ENCODE peak calls at places on chromosomes 11 and 22, in seven cellular contexts. M is transverse colon, V is lower leg skin, Y is stomach, L is spleen, R is IMR-90, Q is A549. C is an unnamed sample.
A peak's percentile ranks its signal among the peaks of the same experiment; 100 is the strongest.

GRCh38 chr11:70611166-70611565 is 212.8 kb downstream of the CTTN start:
- DNase-seq in M (no peak), R (no peak), Q (no peak), L (no peak), Y (no peak), V (no peak), C (no peak)

GRCh38 chr11:119130662-119131061 is 9.3 kb downstream of the HINFP start:
- DNase-seq in L (no peak), Q (no peak), Y (no peak), R (peak; percentile 43), M (no peak), V (no peak), C (no peak)

GRCh38 chr11:65563606-65564005 is 5.4 kb upstream of the LTBP3 start:
- DNase-seq in Y (no peak), Q (no peak), M (no peak), V (no peak), L (no peak), R (peak; percentile 35), C (no peak)

GRCh38 chr11:27485930-27486773 is 13.6 kb upstream of the LGR4 start:
- DNase-seq in L (no peak), R (peak; percentile 61), M (no peak), Y (no peak), Q (peak; percentile 71), V (no peak), C (peak; percentile 85)

GRCh38 chr22:43295660-43296059 is 47.5 kb downstream of the SCUBE1 start:
- DNase-seq in L (no peak), M (no peak), V (no peak), R (no peak), Q (no peak), Y (no peak), C (no peak)

GRCh38 chr11:116217006-116217405 is 555.8 kb downstream of the BUD13 start:
- DNase-seq in Y (no peak), Q (peak; percentile 48), L (no peak), M (peak; percentile 34), R (peak; percentile 45), V (no peak), C (peak; percentile 45)

GRCh38 chr11:65112551-65113360 is 1.1 kb downstream of the TM7SF2 start:
- DNase-seq in V (no peak), R (peak; percentile 27), Q (peak; percentile 53), M (peak; percentile 81), Y (peak; percentile 75), L (peak; percentile 95), C (peak; percentile 82)

GRCh38 chr11:69999721-70000120 is 78.4 kb upstream of the ANO1 start:
- DNase-seq in R (no peak), Q (no peak), L (no peak), Y (no peak), M (no peak), V (no peak), C (no peak)

GRCh38 chr22:19517919-19518567 is 6.2 kb downstream of the CLDN5 start:
- DNase-seq in Y (no peak), L (no peak), Q (no peak), M (no peak), R (no peak), V (peak; percentile 81), C (no peak)

GRCh38 chr22:50443801-50444625 is 30.8 kb downstream of the SBF1 start:
- DNase-seq in Y (no peak), M (no peak), L (no peak), V (no peak), R (no peak), Q (no peak), C (no peak)
- TF ChIP-seq POLR2A in Y (no peak), M (no peak), L (no peak), V (no peak), R (no peak), Q (no peak), C (no peak)

GRCh38 chr11:72821920-72822799 is 7.9 kb downstream of the ATG16L2 start:
- DNase-seq in V (peak; percentile 96), R (peak; percentile 84), M (peak; percentile 92), L (peak; percentile 95), Y (peak; percentile 95), Q (peak; percentile 91), C (peak; percentile 86)
- TF ChIP-seq POLR2A in V (no peak), R (no peak), M (peak; percentile 61), L (no peak), Y (no peak), Q (peak; percentile 86), C (peak; percentile 16)

GRCh38 chr22:46289244-46289891 is 7.3 kb upstream of the GTSE1 start:
- DNase-seq in L (peak; percentile 84), R (no peak), V (peak; percentile 86), M (no peak), Y (no peak), Q (no peak), C (no peak)

GRCh38 chr22:46286006-46286405 is 10.7 kb upstream of the GTSE1 start:
- DNase-seq in M (no peak), R (peak; percentile 39), L (no peak), Q (no peak), Y (no peak), V (no peak), C (no peak)

GRCh38 chr22:46286941-46287872 is 9.5 kb upstream of the GTSE1 start:
- DNase-seq in R (no peak), M (no peak), Q (no peak), V (peak; percentile 83), L (peak; percentile 76), Y (no peak), C (no peak)

GRCh38 chr22:46288846-46289243 is 7.8 kb upstream of the GTSE1 start:
- DNase-seq in V (peak; percentile 80), L (no peak), R (no peak), Q (no peak), Y (no peak), M (no peak), C (no peak)

DNA sequence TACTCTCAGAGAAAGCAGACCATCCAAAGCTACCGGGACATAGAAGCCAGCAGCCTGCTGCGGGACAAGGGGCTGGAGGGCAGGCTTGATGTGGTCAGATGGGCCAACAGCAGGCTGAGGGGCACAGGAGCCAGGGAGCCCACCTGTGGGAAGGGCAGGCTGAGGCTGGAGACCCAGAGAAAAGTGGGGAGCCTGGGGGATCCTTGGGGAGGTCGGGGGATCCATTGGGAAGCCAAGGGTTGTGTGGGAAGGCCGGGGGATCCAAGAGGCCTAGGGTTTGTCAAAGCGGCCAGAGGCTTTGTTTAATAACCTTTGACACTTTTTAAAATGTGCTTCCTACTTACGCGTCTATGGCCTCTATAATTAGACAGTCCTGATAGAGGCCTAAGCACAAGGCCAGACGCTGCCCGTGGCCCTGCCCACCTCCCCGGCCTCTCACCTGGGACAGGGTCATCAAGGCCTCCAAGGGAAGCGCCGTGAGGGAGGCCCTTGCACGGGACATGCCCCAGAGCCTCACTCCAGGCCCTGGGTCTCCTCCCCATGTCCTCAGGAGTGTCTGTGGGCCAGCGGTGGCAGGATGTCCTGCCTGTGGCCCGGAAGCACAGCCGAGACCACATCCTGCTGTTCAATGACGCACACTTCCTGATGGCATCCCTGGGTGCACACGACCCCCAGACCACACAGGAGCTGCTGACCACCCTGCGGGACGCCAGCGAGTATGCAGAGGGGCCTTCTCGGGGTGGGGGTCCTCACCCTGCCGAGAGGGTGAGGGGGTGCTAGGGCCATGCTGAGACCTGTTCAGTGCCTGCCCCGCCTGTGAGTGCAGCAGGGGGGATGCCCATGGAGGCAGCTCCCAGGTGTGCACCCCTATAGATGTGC is 8.6 kb upstream of the GTSE1 start:
- DNase-seq in R (no peak), V (peak; percentile 87), L (peak; percentile 95), Q (no peak), M (peak; percentile 66), Y (peak; percentile 47), C (no peak)
- TF ChIP-seq POLR2A in R (no peak), V (no peak), L (no peak), Q (no peak), M (peak; percentile 35), Y (no peak), C (peak; percentile 3)

DNA sequence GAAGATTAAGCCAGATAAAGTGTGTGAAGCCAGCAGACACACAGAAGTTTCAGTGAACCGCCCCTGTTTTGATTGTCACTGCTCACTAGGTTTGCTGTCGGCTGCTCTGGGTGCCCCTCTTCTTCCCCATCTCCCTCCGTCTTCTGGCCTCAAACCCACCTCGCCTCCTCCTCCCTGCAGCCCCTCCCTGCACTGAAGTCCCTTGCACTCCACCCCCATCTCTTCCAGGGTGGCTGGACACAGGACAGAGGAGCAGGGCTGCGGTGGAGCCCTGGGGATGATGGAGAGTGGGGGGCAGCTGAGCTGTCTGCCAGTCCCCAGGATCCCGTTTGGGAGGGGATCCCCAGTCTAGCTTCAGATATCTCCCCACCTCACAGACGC is 53.5 kb downstream of the CYTH4 start:
- DNase-seq in V (no peak), M (no peak), Q (no peak), Y (no peak), R (no peak), L (no peak), C (no peak)
- TF ChIP-seq POLR2A in V (no peak), M (no peak), Q (no peak), Y (no peak), R (no peak), L (no peak), C (no peak)

GRCh38 chr22:46576556-46577351 is 39.3 kb upstream of the CELSR1 start:
- DNase-seq in L (peak; percentile 91), M (peak; percentile 66), R (peak; percentile 35), V (no peak), Y (peak; percentile 68), Q (no peak), C (peak; percentile 57)

GRCh38 chr22:46577361-46578249 is 40.2 kb upstream of the CELSR1 start:
- DNase-seq in R (no peak), V (no peak), Q (no peak), M (peak; percentile 41), L (peak; percentile 86), Y (no peak), C (no peak)

GRCh38 chr22:46579751-46580449 is 40.3 kb upstream of the GRAMD4 start:
- DNase-seq in R (no peak), Q (no peak), M (no peak), V (peak; percentile 84), Y (no peak), L (peak; percentile 73), C (no peak)

GRCh38 chr22:46578824-46579561 is 41.2 kb upstream of the GRAMD4 start:
- DNase-seq in R (peak; percentile 40), L (peak; percentile 72), Y (peak; percentile 57), M (peak; percentile 60), Q (no peak), V (no peak), C (no peak)

GRCh38 chr22:46578251-46578823 is 40.9 kb upstream of the CELSR1 start:
- DNase-seq in V (no peak), L (peak; percentile 76), Q (no peak), M (no peak), Y (no peak), R (no peak), C (no peak)
- TF ChIP-seq POLR2A in V (no peak), L (no peak), Q (no peak), M (no peak), Y (no peak), R (no peak), C (peak; percentile 29)

DNA sequence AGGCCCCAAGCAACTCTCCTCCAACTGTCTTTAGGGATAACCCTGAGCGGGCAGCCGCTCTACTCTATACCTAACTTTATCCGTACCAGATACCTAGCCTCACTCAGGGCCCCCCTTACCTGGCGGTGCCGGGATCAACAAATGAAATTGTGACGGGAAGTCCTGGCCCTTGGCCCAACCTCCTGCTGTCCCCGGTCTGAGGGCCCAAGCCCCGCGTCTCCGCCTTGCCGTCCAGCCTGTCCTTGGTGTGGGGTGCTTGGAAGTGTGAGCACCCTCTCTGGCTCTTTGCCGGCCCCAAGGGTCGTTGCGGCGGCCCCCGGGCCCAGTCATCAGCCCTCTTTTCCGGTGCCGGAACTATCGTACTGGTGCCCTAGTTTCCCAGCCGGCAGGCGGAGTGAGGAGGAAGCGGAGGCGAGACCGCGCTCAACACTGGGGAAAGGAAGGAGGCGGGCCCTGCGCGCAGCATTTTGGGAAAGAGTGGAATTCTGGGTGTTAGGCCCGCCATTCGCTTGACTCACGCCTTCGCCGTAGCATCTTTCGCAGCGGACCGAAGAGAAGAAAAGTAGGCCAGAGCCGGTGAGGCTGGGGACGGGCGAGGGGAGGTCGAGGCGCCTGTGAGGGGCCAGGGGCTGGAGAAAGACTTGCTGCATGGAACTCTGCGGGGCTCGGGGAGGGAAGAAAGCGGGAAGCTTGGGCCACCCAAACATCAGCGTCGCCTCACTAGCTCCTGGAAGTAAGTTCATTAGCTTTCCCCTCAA is at the start of gene SNRPD3:
- DNase-seq in R (peak; percentile 92), L (peak; percentile 97), V (peak; percentile 99), Q (peak; percentile 90), Y (peak; percentile 94), M (peak; percentile 93), C (peak; percentile 95)
- TF ChIP-seq POLR2A in R (peak; percentile 73), L (peak; percentile 73), V (no peak), Q (peak; percentile 70), Y (no peak), M (peak; percentile 88), C (peak; percentile 82)

C was measured in erythroblast.